ENCODE peak calls at places on chromosomes 3 and 15, in eight cellular contexts. One of them, this sample, is unnamed.

GRCh38 chr15:92151741-92152140 is 241.9 kb upstream of the ST8SIA2 start:
- DNase-seq in naive thymus-derived CD4-positive, alpha-beta T cell: no peak
- DNase-seq in right lobe of liver: no peak
- DNase-seq in pancreas: no peak
- DNase-seq in ovary: no peak
- DNase-seq in body of pancreas: no peak
- DNase-seq in iPS DF 6.9: no peak
- DNase-seq in CD8-positive, alpha-beta memory T cell: no peak
- DNase-seq in this sample: no peak

GRCh38 chr3:107272471-107272870 is 104.8 kb upstream of the CCDC54 start:
- DNase-seq in CD8-positive, alpha-beta memory T cell: no peak
- DNase-seq in pancreas: no peak
- DNase-seq in ovary: no peak
- DNase-seq in right lobe of liver: no peak
- DNase-seq in naive thymus-derived CD4-positive, alpha-beta T cell: no peak
- DNase-seq in body of pancreas: no peak
- DNase-seq in iPS DF 6.9: no peak
- DNase-seq in this sample: no peak

GRCh38 chr15:39400821-39401550 is 179.9 kb upstream of the THBS1 start:
- DNase-seq in pancreas: no peak
- DNase-seq in right lobe of liver: no peak
- DNase-seq in CD8-positive, alpha-beta memory T cell: no peak
- DNase-seq in iPS DF 6.9: no peak
- DNase-seq in naive thymus-derived CD4-positive, alpha-beta T cell: no peak
- DNase-seq in body of pancreas: no peak
- DNase-seq in ovary: no peak
- DNase-seq in this sample: no peak

GRCh38 chr3:11662392-11662990 is 18.8 kb upstream of the VGLL4 start:
- DNase-seq in ovary: no peak
- DNase-seq in CD8-positive, alpha-beta memory T cell: no peak
- DNase-seq in naive thymus-derived CD4-positive, alpha-beta T cell: no peak
- DNase-seq in body of pancreas: no peak
- DNase-seq in iPS DF 6.9: no peak
- DNase-seq in pancreas: no peak
- DNase-seq in right lobe of liver: no peak
- DNase-seq in this sample: peak; percentile 64

GRCh38 chr15:46502668-46503067 is 867.8 kb downstream of the SQOR start:
- DNase-seq in naive thymus-derived CD4-positive, alpha-beta T cell: no peak
- DNase-seq in iPS DF 6.9: no peak
- DNase-seq in right lobe of liver: no peak
- DNase-seq in CD8-positive, alpha-beta memory T cell: no peak
- DNase-seq in ovary: no peak
- DNase-seq in body of pancreas: no peak
- DNase-seq in pancreas: no peak
- DNase-seq in this sample: peak; percentile 2

GRCh38 chr3:50297896-50298725 is 1.1 kb downstream of the HYAL3 start:
- DNase-seq in body of pancreas: no peak
- DNase-seq in iPS DF 6.9: no peak
- DNase-seq in CD8-positive, alpha-beta memory T cell: no peak
- DNase-seq in naive thymus-derived CD4-positive, alpha-beta T cell: no peak
- DNase-seq in right lobe of liver: peak; percentile 33
- DNase-seq in pancreas: no peak
- DNase-seq in ovary: no peak
- DNase-seq in this sample: peak; percentile 71

GRCh38 chr3:10753964-10754363 is 62.1 kb upstream of the SLC6A11 start:
- DNase-seq in naive thymus-derived CD4-positive, alpha-beta T cell: no peak
- DNase-seq in CD8-positive, alpha-beta memory T cell: no peak
- DNase-seq in pancreas: peak; percentile 10
- DNase-seq in body of pancreas: peak; percentile 30
- DNase-seq in right lobe of liver: peak; percentile 46
- DNase-seq in ovary: no peak
- DNase-seq in iPS DF 6.9: peak; percentile 57
- DNase-seq in this sample: peak; percentile 68

GRCh38 chr3:181752202-181752671 is 40.5 kb downstream of the SOX2 start:
- DNase-seq in CD8-positive, alpha-beta memory T cell: no peak
- DNase-seq in body of pancreas: no peak
- DNase-seq in naive thymus-derived CD4-positive, alpha-beta T cell: no peak
- DNase-seq in right lobe of liver: no peak
- DNase-seq in pancreas: no peak
- DNase-seq in iPS DF 6.9: no peak
- DNase-seq in ovary: no peak
- DNase-seq in this sample: no peak

GRCh38 chr3:120560304-120561250 is 35.6 kb upstream of the NDUFB4 start:
- DNase-seq in body of pancreas: no peak
- DNase-seq in naive thymus-derived CD4-positive, alpha-beta T cell: no peak
- DNase-seq in pancreas: no peak
- DNase-seq in CD8-positive, alpha-beta memory T cell: no peak
- DNase-seq in right lobe of liver: no peak
- DNase-seq in ovary: no peak
- DNase-seq in iPS DF 6.9: no peak
- DNase-seq in this sample: peak; percentile 33

GRCh38 chr3:120558784-120559227 is 37.3 kb upstream of the NDUFB4 start:
- DNase-seq in pancreas: peak; percentile 83
- DNase-seq in ovary: peak; percentile 88
- DNase-seq in iPS DF 6.9: no peak
- DNase-seq in body of pancreas: peak; percentile 93
- DNase-seq in right lobe of liver: peak; percentile 86
- DNase-seq in naive thymus-derived CD4-positive, alpha-beta T cell: peak; percentile 88
- DNase-seq in CD8-positive, alpha-beta memory T cell: peak; percentile 92
- DNase-seq in this sample: peak; percentile 86

GRCh38 chr3:120561251-120562045 is 34.7 kb upstream of the NDUFB4 start:
- DNase-seq in pancreas: peak; percentile 40
- DNase-seq in right lobe of liver: peak; percentile 62
- DNase-seq in body of pancreas: peak; percentile 76
- DNase-seq in naive thymus-derived CD4-positive, alpha-beta T cell: peak; percentile 70
- DNase-seq in CD8-positive, alpha-beta memory T cell: peak; percentile 81
- DNase-seq in iPS DF 6.9: no peak
- DNase-seq in ovary: peak; percentile 67
- DNase-seq in this sample: peak; percentile 57

GRCh38 chr3:120557115-120557514 is 39.0 kb upstream of the NDUFB4 start:
- DNase-seq in body of pancreas: no peak
- DNase-seq in CD8-positive, alpha-beta memory T cell: no peak
- DNase-seq in right lobe of liver: no peak
- DNase-seq in ovary: no peak
- DNase-seq in pancreas: no peak
- DNase-seq in iPS DF 6.9: no peak
- DNase-seq in naive thymus-derived CD4-positive, alpha-beta T cell: no peak
- DNase-seq in this sample: no peak

DNA sequence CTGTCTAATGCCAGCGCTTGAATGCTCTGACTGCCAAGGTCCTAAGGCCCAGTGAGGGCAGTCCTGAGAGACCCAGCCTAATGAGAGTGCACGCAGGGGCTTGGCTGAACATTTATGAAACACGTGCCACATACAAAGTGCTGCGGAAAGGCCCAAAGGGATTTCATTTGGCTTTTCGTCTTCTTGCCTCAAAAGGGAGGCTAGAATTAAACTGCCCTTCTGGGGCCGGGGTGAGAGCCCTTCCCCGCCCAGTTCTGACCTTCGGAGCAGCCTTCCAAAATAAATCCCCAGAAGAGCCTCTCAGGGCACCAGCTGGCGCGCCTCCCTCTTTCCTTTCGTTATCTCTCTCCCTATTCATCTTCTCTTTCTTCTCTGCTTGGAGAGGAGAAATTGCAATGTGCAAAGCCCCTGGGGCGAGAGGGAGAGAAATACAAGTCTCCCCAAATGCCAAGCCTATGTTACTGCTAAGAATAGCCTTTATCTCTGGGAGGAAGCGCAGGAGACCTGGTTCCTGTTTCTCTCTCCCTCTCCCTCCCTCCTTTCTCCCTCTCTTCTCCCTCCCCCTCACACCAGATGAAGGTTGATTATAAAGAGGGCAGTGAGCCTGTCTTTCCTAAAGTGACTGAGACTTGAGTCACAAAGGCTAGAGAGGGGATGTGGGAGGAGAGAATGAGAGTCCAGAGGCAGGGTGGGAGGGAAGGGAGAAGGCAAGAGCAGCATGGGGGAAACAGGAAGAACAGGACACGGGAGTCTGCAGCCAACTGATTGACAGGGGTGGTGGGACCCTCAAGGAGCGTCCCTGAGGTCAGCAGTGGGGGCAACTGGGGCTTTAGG is 36.7 kb upstream of the NDUFB4 start:
- DNase-seq in pancreas: peak; percentile 6
- DNase-seq in iPS DF 6.9: no peak
- DNase-seq in naive thymus-derived CD4-positive, alpha-beta T cell: no peak
- DNase-seq in CD8-positive, alpha-beta memory T cell: no peak
- DNase-seq in right lobe of liver: peak; percentile 23
- DNase-seq in body of pancreas: no peak
- DNase-seq in ovary: peak; percentile 79
- DNase-seq in this sample: peak; percentile 50
- H3K4me3 ChIP-seq in pancreas: no peak overlapping the region
- H3K4me3 ChIP-seq in iPS DF 6.9: peak overlapping the region; percentile 65
- H3K4me3 ChIP-seq in naive thymus-derived CD4-positive, alpha-beta T cell: peak overlapping the region; percentile 43
- H3K4me3 ChIP-seq in CD8-positive, alpha-beta memory T cell: peak overlapping the region; percentile 35
- H3K4me3 ChIP-seq in right lobe of liver: peak overlapping the region; percentile 13
- H3K4me3 ChIP-seq in body of pancreas: no peak overlapping the region
- H3K4me3 ChIP-seq in ovary: peak overlapping the region; percentile 46
- H3K4me3 ChIP-seq in this sample: peak overlapping the region; percentile 74

GRCh38 chr3:5271061-5271683 is 83.7 kb downstream of the EDEM1 start:
- DNase-seq in CD8-positive, alpha-beta memory T cell: no peak
- DNase-seq in naive thymus-derived CD4-positive, alpha-beta T cell: no peak
- DNase-seq in ovary: no peak
- DNase-seq in right lobe of liver: no peak
- DNase-seq in body of pancreas: no peak
- DNase-seq in iPS DF 6.9: no peak
- DNase-seq in pancreas: no peak
- DNase-seq in this sample: no peak
- H3K27me3 ChIP-seq in CD8-positive, alpha-beta memory T cell: peaks cover 3% of the 10 kb centered on the region
- H3K27me3 ChIP-seq in naive thymus-derived CD4-positive, alpha-beta T cell: no peaks in the 10 kb centered on the region
- H3K27me3 ChIP-seq in ovary: no peaks in the 10 kb centered on the region
- H3K27me3 ChIP-seq in right lobe of liver: no peaks in the 10 kb centered on the region
- H3K27me3 ChIP-seq in body of pancreas: no peaks in the 10 kb centered on the region
- H3K27me3 ChIP-seq in iPS DF 6.9: no peaks in the 10 kb centered on the region
- H3K27me3 ChIP-seq in pancreas: no peaks in the 10 kb centered on the region
- H3K27me3 ChIP-seq in this sample: no peaks in the 10 kb centered on the region

GRCh38 chr15:59116771-59117170 is 11.8 kb downstream of the CCNB2 start:
- DNase-seq in naive thymus-derived CD4-positive, alpha-beta T cell: no peak
- DNase-seq in body of pancreas: no peak
- DNase-seq in pancreas: no peak
- DNase-seq in iPS DF 6.9: no peak
- DNase-seq in CD8-positive, alpha-beta memory T cell: no peak
- DNase-seq in ovary: no peak
- DNase-seq in right lobe of liver: no peak
- DNase-seq in this sample: no peak
- H3K36me3 ChIP-seq in naive thymus-derived CD4-positive, alpha-beta T cell: no peaks in the 10 kb centered on the region
- H3K36me3 ChIP-seq in body of pancreas: no peaks in the 10 kb centered on the region
- H3K36me3 ChIP-seq in pancreas: no peaks in the 10 kb centered on the region
- H3K36me3 ChIP-seq in iPS DF 6.9: peaks cover 33% of the 10 kb centered on the region
- H3K36me3 ChIP-seq in CD8-positive, alpha-beta memory T cell: no peaks in the 10 kb centered on the region
- H3K36me3 ChIP-seq in ovary: no peaks in the 10 kb centered on the region
- H3K36me3 ChIP-seq in right lobe of liver: no peaks in the 10 kb centered on the region
- H3K36me3 ChIP-seq in this sample: peaks cover 41% of the 10 kb centered on the region

DNA sequence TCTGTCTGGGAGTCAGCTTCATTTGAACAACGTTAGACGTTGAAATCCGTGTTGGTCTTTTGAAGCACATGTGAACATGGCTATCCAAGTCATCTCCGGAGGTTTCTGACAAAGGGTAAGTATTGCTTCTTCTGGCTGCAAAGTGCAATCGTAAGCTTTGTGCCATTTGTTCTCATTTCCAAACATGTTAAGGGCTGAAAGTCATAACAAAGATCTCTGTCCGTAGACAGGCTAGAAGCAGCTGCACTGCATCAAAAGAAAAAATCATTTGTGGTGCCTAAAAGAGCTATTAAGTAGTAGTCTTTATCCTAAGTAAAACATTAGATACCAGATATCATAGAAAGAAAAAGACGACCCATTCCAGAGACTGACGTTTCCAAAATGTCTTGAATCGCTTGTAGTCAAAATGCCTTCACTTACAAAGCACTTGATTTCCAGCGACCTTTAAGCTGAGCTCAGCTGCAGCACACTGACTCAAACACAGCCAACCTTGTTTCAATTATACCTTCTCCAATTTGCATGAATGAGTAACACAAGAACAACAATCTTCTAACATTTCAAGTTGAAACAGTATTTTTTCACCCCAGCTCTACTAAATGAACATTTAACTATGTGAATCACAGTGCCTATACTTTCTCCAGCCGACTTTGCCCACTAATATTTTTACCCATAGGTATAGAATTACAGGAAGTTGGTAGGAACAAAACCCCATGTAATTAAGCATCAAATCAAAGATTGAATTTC is 76.6 kb downstream of the NEDD4 start:
- DNase-seq in pancreas: no peak
- DNase-seq in CD8-positive, alpha-beta memory T cell: no peak
- DNase-seq in ovary: no peak
- DNase-seq in right lobe of liver: no peak
- DNase-seq in iPS DF 6.9: no peak
- DNase-seq in naive thymus-derived CD4-positive, alpha-beta T cell: no peak
- DNase-seq in body of pancreas: no peak
- DNase-seq in this sample: no peak
- H3K4me3 ChIP-seq in pancreas: no peak overlapping the region
- H3K4me3 ChIP-seq in CD8-positive, alpha-beta memory T cell: no peak overlapping the region
- H3K4me3 ChIP-seq in ovary: no peak overlapping the region
- H3K4me3 ChIP-seq in right lobe of liver: no peak overlapping the region
- H3K4me3 ChIP-seq in iPS DF 6.9: no peak overlapping the region
- H3K4me3 ChIP-seq in naive thymus-derived CD4-positive, alpha-beta T cell: no peak overlapping the region
- H3K4me3 ChIP-seq in body of pancreas: no peak overlapping the region
- H3K4me3 ChIP-seq in this sample: no peak overlapping the region

This sample was measured in H7.